ENCODE peak calls at places on chromosome 21, in five cellular contexts. One of them, this sample, is unnamed.

GRCh38 chr21:18622383-18622782 is 218.8 kb upstream of the TMPRSS15 start:
- DNase-seq in A549: no peak
- DNase-seq in K562: no peak
- DNase-seq in H1: no peak
- DNase-seq in GM12878: no peak
- DNase-seq in this sample: no peak

GRCh38 chr21:45450741-45451740 is 46.1 kb downstream of the COL18A1 start:
- DNase-seq in A549: no peak
- DNase-seq in K562: no peak
- DNase-seq in H1: no peak
- DNase-seq in GM12878: no peak
- DNase-seq in this sample: no peak

GRCh38 chr21:45102391-45102932 is 28.1 kb downstream of the ADARB1 start:
- DNase-seq in A549: peak
- DNase-seq in K562: no peak
- DNase-seq in H1: no peak
- DNase-seq in GM12878: no peak
- DNase-seq in this sample: no peak

GRCh38 chr21:36388835-36389234 is 3.6 kb downstream of the CHAF1B start:
- DNase-seq in A549: peak
- DNase-seq in K562: no peak
- DNase-seq in H1: peak
- DNase-seq in GM12878: no peak
- DNase-seq in this sample: no peak

GRCh38 chr21:46182548-46183336 is 1.5 kb downstream of the SPATC1L start:
- DNase-seq in A549: no peak
- DNase-seq in K562: peak
- DNase-seq in H1: no peak
- DNase-seq in GM12878: no peak
- DNase-seq in this sample: no peak

GRCh38 chr21:45293726-45294401 is 6.2 kb upstream of the POFUT2 start:
- DNase-seq in A549: no peak
- DNase-seq in K562: no peak
- DNase-seq in H1: no peak
- DNase-seq in GM12878: no peak
- DNase-seq in this sample: no peak

GRCh38 chr21:45577806-45578801 is 35.9 kb upstream of the SLC19A1 start:
- DNase-seq in A549: no peak
- DNase-seq in K562: no peak
- DNase-seq in H1: no peak
- DNase-seq in GM12878: no peak
- DNase-seq in this sample: peak

GRCh38 chr21:44450999-44451398 is 4.3 kb upstream of the LRRC3 start:
- DNase-seq in A549: no peak
- DNase-seq in K562: no peak
- DNase-seq in H1: no peak
- DNase-seq in GM12878: no peak
- DNase-seq in this sample: no peak

GRCh38 chr21:33551664-33552063 is 8.8 kb downstream of the SON start:
- DNase-seq in A549: no peak
- DNase-seq in K562: no peak
- DNase-seq in H1: no peak
- DNase-seq in GM12878: no peak
- DNase-seq in this sample: no peak

GRCh38 chr21:37670883-37671282 is 245.4 kb downstream of the KCNJ6 start:
- DNase-seq in A549: peak
- DNase-seq in K562: no peak
- DNase-seq in H1: no peak
- DNase-seq in GM12878: no peak
- DNase-seq in this sample: peak

GRCh38 chr21:31352841-31353240 is 8.8 kb upstream of the TIAM1 start:
- DNase-seq in A549: no peak
- DNase-seq in K562: no peak
- DNase-seq in H1: no peak
- DNase-seq in GM12878: no peak
- DNase-seq in this sample: no peak

GRCh38 chr21:31351438-31351837 is 7.4 kb upstream of the TIAM1 start:
- DNase-seq in A549: no peak
- DNase-seq in K562: no peak
- DNase-seq in H1: peak
- DNase-seq in GM12878: no peak
- DNase-seq in this sample: no peak

GRCh38 chr21:31354604-31355443 is 10.8 kb upstream of the TIAM1 start:
- DNase-seq in A549: peak
- DNase-seq in K562: no peak
- DNase-seq in H1: no peak
- DNase-seq in GM12878: peak
- DNase-seq in this sample: no peak

GRCh38 chr21:31351973-31352372 is 7.9 kb upstream of the TIAM1 start:
- DNase-seq in A549: no peak
- DNase-seq in K562: no peak
- DNase-seq in H1: no peak
- DNase-seq in GM12878: no peak
- DNase-seq in this sample: no peak

GRCh38 chr21:31354122-31354521 is 10.1 kb upstream of the TIAM1 start:
- DNase-seq in A549: no peak
- DNase-seq in K562: no peak
- DNase-seq in H1: no peak
- DNase-seq in GM12878: no peak
- DNase-seq in this sample: no peak
- TF ChIP-seq HDAC2 in A549: no peak
- TF ChIP-seq HDAC2 in K562: no peak
- TF ChIP-seq HDAC2 in H1: no peak
- TF ChIP-seq HDAC2 in GM12878: no peak
- TF ChIP-seq HDAC2 in this sample: no peak

GRCh38 chr21:15751561-15751960 is 21.8 kb downstream of the USP25 start:
- DNase-seq in A549: no peak
- DNase-seq in K562: no peak
- DNase-seq in H1: no peak
- DNase-seq in GM12878: no peak
- DNase-seq in this sample: no peak
- TF ChIP-seq HDAC2 in A549: no peak
- TF ChIP-seq HDAC2 in K562: no peak
- TF ChIP-seq HDAC2 in H1: no peak
- TF ChIP-seq HDAC2 in GM12878: no peak
- TF ChIP-seq HDAC2 in this sample: no peak

GRCh38 chr21:29145354-29145782 is 14.9 kb downstream of the MAP3K7CL start:
- DNase-seq in A549: peak
- DNase-seq in K562: no peak
- DNase-seq in H1: no peak
- DNase-seq in GM12878: no peak
- DNase-seq in this sample: peak
- TF ChIP-seq HDAC2 in A549: no peak
- TF ChIP-seq HDAC2 in K562: no peak
- TF ChIP-seq HDAC2 in H1: no peak
- TF ChIP-seq HDAC2 in GM12878: no peak
- TF ChIP-seq HDAC2 in this sample: no peak

GRCh38 chr21:42878678-42878992 is 704 bp downstream of the WDR4 start:
- DNase-seq in A549: no peak
- DNase-seq in K562: no peak
- DNase-seq in H1: no peak
- DNase-seq in GM12878: no peak
- DNase-seq in this sample: no peak
- TF ChIP-seq HDAC2 in A549: no peak
- TF ChIP-seq HDAC2 in K562: no peak
- TF ChIP-seq HDAC2 in H1: no peak
- TF ChIP-seq HDAC2 in GM12878: no peak
- TF ChIP-seq HDAC2 in this sample: no peak

GRCh38 chr21:29231781-29232548 is 66.8 kb upstream of the BACH1 start:
- DNase-seq in A549: no peak
- DNase-seq in K562: no peak
- DNase-seq in H1: no peak
- DNase-seq in GM12878: no peak
- DNase-seq in this sample: no peak

GRCh38 chr21:29233611-29234540 is 64.8 kb upstream of the BACH1 start:
- DNase-seq in A549: no peak
- DNase-seq in K562: no peak
- DNase-seq in H1: no peak
- DNase-seq in GM12878: peak
- DNase-seq in this sample: no peak

GRCh38 chr21:29232601-29233541 is 65.9 kb upstream of the BACH1 start:
- DNase-seq in A549: no peak
- DNase-seq in K562: peak
- DNase-seq in H1: no peak
- DNase-seq in GM12878: no peak
- DNase-seq in this sample: no peak

GRCh38 chr21:29228306-29228705 is 70.4 kb upstream of the BACH1 start:
- DNase-seq in A549: no peak
- DNase-seq in K562: no peak
- DNase-seq in H1: no peak
- DNase-seq in GM12878: no peak
- DNase-seq in this sample: no peak

DNA sequence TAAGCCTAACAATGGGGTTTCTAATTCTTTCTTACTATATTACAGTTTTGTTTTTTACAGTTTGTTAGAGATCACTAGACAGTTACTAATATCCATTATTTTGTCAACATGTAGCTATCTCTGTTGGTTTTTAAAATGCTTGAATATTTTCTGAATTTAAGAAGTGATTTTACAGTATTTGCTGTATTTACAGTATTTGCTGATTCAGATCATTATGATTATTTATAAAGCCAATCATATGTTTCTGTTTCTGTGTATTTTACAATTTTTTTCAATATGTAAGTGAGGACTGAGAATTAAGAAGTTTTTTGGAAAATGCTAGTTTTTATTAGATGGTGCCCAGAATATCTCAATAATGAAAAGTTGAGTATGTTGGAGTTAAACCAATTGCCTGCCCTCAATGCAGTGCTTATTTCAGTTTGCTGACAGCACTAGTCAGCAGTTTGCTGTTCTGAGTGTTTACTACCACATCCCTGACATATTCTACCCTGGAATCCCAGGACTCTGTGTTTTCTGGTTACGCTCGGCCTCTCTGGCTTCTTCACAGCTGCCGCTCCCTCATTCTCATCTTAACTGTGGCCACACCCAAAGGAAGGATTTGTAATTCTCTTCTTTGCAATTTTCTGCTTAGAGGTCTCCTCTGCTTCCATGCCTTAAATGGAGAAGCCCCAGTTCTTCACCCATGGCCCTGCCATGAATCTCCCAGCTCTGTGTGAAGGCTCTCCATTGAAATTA is 68.0 kb upstream of the BACH1 start:
- DNase-seq in A549: no peak
- DNase-seq in K562: no peak
- DNase-seq in H1: no peak
- DNase-seq in GM12878: no peak
- DNase-seq in this sample: no peak
- TF ChIP-seq HDAC2 in A549: no peak
- TF ChIP-seq HDAC2 in K562: no peak
- TF ChIP-seq HDAC2 in H1: no peak
- TF ChIP-seq HDAC2 in GM12878: no peak
- TF ChIP-seq HDAC2 in this sample: no peak

DNA sequence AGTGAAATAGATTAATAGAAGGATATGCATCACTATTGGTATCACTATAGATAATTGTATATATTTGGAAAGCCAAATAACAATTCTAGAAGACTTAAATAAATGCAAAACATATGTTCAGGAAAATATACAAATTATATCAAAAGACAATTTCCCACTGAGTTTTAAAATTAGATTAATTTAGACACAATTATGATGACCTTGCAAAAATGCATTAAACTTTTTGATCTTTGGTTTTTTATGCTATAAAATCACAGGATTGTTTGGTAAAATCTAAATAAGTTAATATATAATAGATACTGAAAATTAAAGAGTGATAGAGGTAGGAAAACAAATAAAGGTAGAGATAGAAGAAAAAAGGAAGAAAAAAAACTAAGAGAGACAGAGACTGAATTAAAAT is 2027.7 kb downstream of the MRPL39 start:
- DNase-seq in A549: no peak
- DNase-seq in K562: no peak
- DNase-seq in H1: no peak
- DNase-seq in GM12878: no peak
- DNase-seq in this sample: no peak
- TF ChIP-seq HDAC2 in A549: no peak
- TF ChIP-seq HDAC2 in K562: no peak
- TF ChIP-seq HDAC2 in H1: no peak
- TF ChIP-seq HDAC2 in GM12878: no peak
- TF ChIP-seq HDAC2 in this sample: no peak

DNA sequence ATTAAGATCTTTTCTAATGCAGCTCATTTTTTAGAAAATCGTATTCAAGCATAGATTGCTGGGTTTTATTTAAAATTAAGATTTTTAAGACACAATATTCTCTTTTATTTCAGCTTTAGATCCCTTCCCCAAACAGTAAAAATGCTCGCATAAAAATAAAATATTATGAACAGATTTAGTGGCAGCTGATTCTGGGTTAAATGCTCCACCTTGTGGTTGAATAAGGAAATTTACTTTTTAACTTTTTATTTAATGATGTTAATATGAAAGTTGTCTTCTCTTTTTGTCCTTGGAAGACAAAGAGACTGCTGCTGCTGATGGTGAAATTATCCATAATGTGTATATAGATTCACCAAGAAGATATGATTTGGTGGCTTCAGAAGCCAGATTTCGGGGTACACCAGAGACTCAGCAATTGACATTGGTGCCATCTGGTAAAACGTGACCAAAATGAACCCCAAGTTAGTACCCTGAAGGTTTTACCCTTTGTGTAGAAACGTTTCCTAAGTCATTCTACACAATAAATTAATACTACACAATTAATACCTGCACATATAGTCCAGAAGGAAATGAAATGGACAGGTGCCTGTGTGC is 128.0 kb downstream of the ADAMTS1 start:
- DNase-seq in A549: peak
- DNase-seq in K562: no peak
- DNase-seq in H1: no peak
- DNase-seq in GM12878: no peak
- DNase-seq in this sample: no peak
- TF ChIP-seq HDAC2 in A549: no peak
- TF ChIP-seq HDAC2 in K562: no peak
- TF ChIP-seq HDAC2 in H1: no peak
- TF ChIP-seq HDAC2 in GM12878: no peak
- TF ChIP-seq HDAC2 in this sample: no peak

GRCh38 chr21:16020878-16021277 is 291.1 kb downstream of the USP25 start:
- DNase-seq in A549: no peak
- DNase-seq in K562: no peak
- DNase-seq in H1: no peak
- DNase-seq in GM12878: no peak
- DNase-seq in this sample: no peak

DNA sequence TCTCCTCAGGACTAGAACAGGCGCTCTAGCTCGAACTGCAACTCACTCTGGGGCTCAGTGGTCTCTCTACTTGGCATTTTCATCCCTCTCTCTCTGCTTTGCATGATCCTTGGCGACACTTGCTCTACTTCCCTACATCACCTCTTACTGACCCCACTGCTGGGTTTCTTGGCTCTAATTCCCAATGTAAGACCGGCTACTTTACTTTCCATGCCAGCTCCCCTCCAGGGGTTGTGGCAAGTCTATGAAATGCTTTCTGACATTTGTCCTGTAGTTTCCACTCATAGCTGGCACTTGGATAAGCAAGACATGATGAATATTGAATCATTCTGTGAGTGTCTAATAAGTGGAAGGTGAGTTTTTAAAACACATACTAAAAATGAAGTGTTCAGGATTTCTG is 292.3 kb downstream of the USP25 start:
- DNase-seq in A549: no peak
- DNase-seq in K562: no peak
- DNase-seq in H1: no peak
- DNase-seq in GM12878: no peak
- DNase-seq in this sample: no peak
- TF ChIP-seq HDAC2 in A549: no peak
- TF ChIP-seq HDAC2 in K562: no peak
- TF ChIP-seq HDAC2 in H1: no peak
- TF ChIP-seq HDAC2 in GM12878: no peak
- TF ChIP-seq HDAC2 in this sample: no peak

This sample was measured in HepG2.